ENCODE peak calls at places on chromosomes 5 and 9, in eight cellular contexts. Z, G, M, J, C, R, V and W are unnamed samples.

GRCh38 chr5:112757468-112758208 is 20.0 kb downstream of the APC start:
- DNase-seq in G (peak), R (no peak), J (peak), C (peak), V (peak), Z (peak), M (peak), W (no peak)

GRCh38 chr5:31638286-31638685 is 645 bp upstream of the PDZD2 start:
- DNase-seq in Z (no peak), J (no peak), C (no peak), M (no peak), G (no peak), R (no peak), V (no peak), W (no peak)

GRCh38 chr5:88236866-88237642 is 31.6 kb downstream of the TMEM161B start:
- DNase-seq in Z (no peak), V (no peak), M (peak), C (no peak), G (no peak), R (no peak), J (no peak), W (no peak)

GRCh38 chr9:101119206-101119819 is 90.8 kb downstream of the PLPPR1 start:
- DNase-seq in J (peak), V (no peak), Z (no peak), G (peak), C (peak), M (peak), R (no peak), W (peak)

GRCh38 chr9:116482740-116483139 is 204.4 kb upstream of the TRIM32 start:
- DNase-seq in M (no peak), R (no peak), C (no peak), J (no peak), Z (no peak), V (no peak), G (no peak), W (no peak)

GRCh38 chr5:163458778-163459405 is 1.0 kb downstream of the NUDCD2 start:
- DNase-seq in Z (no peak), R (no peak), G (no peak), M (no peak), V (no peak), C (no peak), J (no peak), W (no peak)

GRCh38 chr5:36661446-36662220 is 55.2 kb downstream of the SLC1A3 start:
- DNase-seq in J (no peak), G (no peak), C (peak), R (no peak), M (no peak), V (no peak), Z (no peak), W (no peak)

GRCh38 chr5:139740138-139740992 is 55.2 kb upstream of the PSD2 start:
- DNase-seq in G (no peak), R (no peak), V (no peak), Z (no peak), M (no peak), J (peak), C (no peak), W (no peak)

GRCh38 chr5:154523104-154523503 is 45.1 kb upstream of the HAND1 start:
- DNase-seq in V (no peak), M (peak), G (no peak), R (no peak), Z (no peak), J (no peak), C (no peak), W (no peak)

GRCh38 chr9:97954550-97954989 is 16.6 kb upstream of the HEMGN start:
- DNase-seq in G (peak), C (peak), J (peak), Z (no peak), V (no peak), R (peak), M (peak), W (peak)

GRCh38 chr9:34929506-34930102 is 28.5 kb upstream of the PHF24 start:
- DNase-seq in M (peak), Z (no peak), V (no peak), G (peak), J (peak), R (no peak), C (no peak), W (peak)

GRCh38 chr9:95696701-95697100 is 178.8 kb upstream of the ERCC6L2 start:
- DNase-seq in J (no peak), M (no peak), V (no peak), G (no peak), Z (no peak), C (no peak), R (no peak), W (no peak)

GRCh38 chr9:98442114-98442513 is 186.7 kb upstream of the TBC1D2 start:
- DNase-seq in C (no peak), J (no peak), Z (no peak), M (no peak), G (no peak), R (no peak), V (no peak), W (no peak)

GRCh38 chr5:6856658-6857057 is 143.4 kb downstream of the TENT4A start:
- DNase-seq in R (no peak), M (no peak), Z (no peak), V (no peak), G (no peak), J (no peak), C (no peak), W (no peak)

GRCh38 chr5:178213003-178213449 is 8.7 kb downstream of the HNRNPAB start:
- DNase-seq in R (no peak), G (no peak), Z (no peak), V (no peak), C (peak), M (no peak), J (no peak), W (no peak)

GRCh38 chr9:137065336-137065967 is 4.9 kb downstream of the SAPCD2 start:
- DNase-seq in G (no peak), C (no peak), R (no peak), V (no peak), M (no peak), Z (no peak), J (no peak), W (no peak)

GRCh38 chr9:111926421-111926875 is 29.8 kb downstream of the UGCG start:
- DNase-seq in Z (no peak), C (no peak), V (peak), M (no peak), J (peak), R (peak), G (peak), W (peak)

GRCh38 chr9:33517373-33517772 is 6.7 kb upstream of the ANKRD18B start:
- DNase-seq in G (peak), R (no peak), V (no peak), M (peak), J (peak), C (peak), Z (peak), W (no peak)

GRCh38 chr5:131953969-131954368 is 8.5 kb upstream of the MEIKIN start:
- DNase-seq in M (no peak), G (no peak), R (no peak), C (no peak), J (no peak), Z (no peak), V (no peak), W (no peak)

GRCh38 chr5:148465381-148466290 is 81.9 kb downstream of the FBXO38 start:
- DNase-seq in R (no peak), M (no peak), C (no peak), Z (no peak), G (no peak), V (no peak), J (no peak), W (no peak)

GRCh38 chr9:69193685-69194032 is 19.6 kb downstream of the TJP2 start:
- DNase-seq in J (no peak), C (no peak), Z (no peak), G (no peak), V (no peak), R (no peak), M (no peak), W (no peak)

GRCh38 chr5:64834611-64835010 is 65.9 kb downstream of the CWC27 start:
- DNase-seq in C (no peak), J (no peak), V (no peak), R (no peak), Z (no peak), G (no peak), M (no peak), W (no peak)

GRCh38 chr9:71895122-71895521 is 15.9 kb downstream of the ABHD17B start:
- DNase-seq in C (no peak), G (no peak), J (no peak), R (no peak), Z (no peak), V (no peak), M (peak), W (no peak)

GRCh38 chr9:137330689-137331088 is 28.6 kb upstream of the NRARP start:
- DNase-seq in Z (no peak), J (no peak), V (no peak), G (no peak), C (no peak), R (no peak), M (no peak), W (no peak)

GRCh38 chr5:37709020-37709419 is 130.8 kb downstream of the GDNF start:
- DNase-seq in J (no peak), Z (no peak), V (no peak), R (no peak), C (no peak), G (no peak), M (no peak), W (no peak)

GRCh38 chr5:134098690-134099089 is 15.8 kb upstream of the TCF7 start:
- DNase-seq in G (no peak), V (no peak), J (no peak), Z (no peak), M (no peak), R (no peak), C (no peak), W (no peak)

GRCh38 chr9:98709968-98710965 is 1.5 kb upstream of the GABBR2 start:
- DNase-seq in C (no peak), G (no peak), M (peak), R (no peak), Z (peak), J (no peak), V (no peak), W (peak)